ENCODE peak calls at places on chromosomes 11 and 22, in four cellular contexts. K is lung, R is heart right ventricle, P is OCI-LY7. X is an unnamed sample.

GRCh38 chr22:42152661-42153270 is 22.2 kb upstream of the CYP2D6 start:
- DNase-seq in K (no peak), R (no peak), P (no peak), X (no peak)

GRCh38 chr22:42814215-42814614 is 42.9 kb downstream of the ARFGAP3 start:
- DNase-seq in R (no peak), K (peak; percentile 22), P (no peak), X (no peak)

GRCh38 chr11:133518702-133519264 is 13.5 kb downstream of the OPCML start:
- DNase-seq in R (no peak), K (no peak), P (no peak), X (no peak)

GRCh38 chr22:27420817-27421361 is 380.7 kb downstream of the MN1 start:
- DNase-seq in R (peak; percentile 74), P (no peak), K (peak; percentile 65), X (no peak)

GRCh38 chr11:95418916-95419315 is 187.9 kb upstream of the SESN3 start:
- DNase-seq in P (no peak), R (no peak), K (no peak), X (no peak)

GRCh38 chr11:27839226-27839913 is 139.1 kb upstream of the BDNF start:
- DNase-seq in R (no peak), K (no peak), P (peak; percentile 18), X (no peak)

GRCh38 chr22:22893891-22894739 is 6.5 kb downstream of the IGLL5 start:
- DNase-seq in R (no peak), K (no peak), P (peak; percentile 48), X (no peak)

GRCh38 chr11:85855341-85855656 is at the start of gene CCDC83:
- DNase-seq in K (no peak), R (no peak), P (no peak), X (no peak)

GRCh38 chr11:78284261-78284660 is 95.5 kb downstream of the USP35 start:
- DNase-seq in K (no peak), R (no peak), P (no peak), X (no peak)

GRCh38 chr11:834371-835316 is 1.9 kb downstream of the CD151 start:
- DNase-seq in P (no peak), K (peak; percentile 81), R (peak; percentile 82), X (no peak)

GRCh38 chr11:100550910-100551309 is 136.2 kb upstream of the ARHGAP42 start:
- DNase-seq in K (no peak), R (no peak), P (no peak), X (no peak)

GRCh38 chr22:20023214-20023613 is 2.3 kb downstream of the TANGO2 start:
- DNase-seq in K (no peak), P (no peak), R (no peak), X (no peak)

GRCh38 chr11:86244063-86244521 is 461 bp upstream of the EED start:
- DNase-seq in K (peak; percentile 91), R (peak; percentile 86), P (peak; percentile 92), X (peak; percentile 87)

GRCh38 chr11:9250139-9250582 is 15.0 kb downstream of the DENND5A start:
- DNase-seq in P (no peak), R (no peak), K (no peak), X (peak; percentile 35)

GRCh38 chr11:34599406-34599901 is 21.4 kb upstream of the EHF start:
- DNase-seq in K (no peak), R (no peak), P (no peak), X (no peak)

GRCh38 chr11:2507945-2508749 is 63.3 kb downstream of the KCNQ1 start:
- DNase-seq in P (no peak), R (no peak), K (peak; percentile 17), X (no peak)

GRCh38 chr11:48103621-48104561 is 112.7 kb upstream of the OR4B1 start:
- DNase-seq in R (no peak), K (no peak), P (no peak), X (peak; percentile 12)

GRCh38 chr11:33642461-33643166 is 58.0 kb downstream of the C11orf91 start:
- DNase-seq in P (no peak), R (no peak), K (peak; percentile 13), X (no peak)

GRCh38 chr11:110425751-110426545 is 3.8 kb upstream of the FDX1 start:
- DNase-seq in K (no peak), P (no peak), R (no peak), X (no peak)

GRCh38 chr11:75272391-75272790 is 31.8 kb downstream of the TPBGL start:
- DNase-seq in K (no peak), P (no peak), R (no peak), X (no peak)

GRCh38 chr22:36319595-36320497 is 66.9 kb downstream of the APOL1 start:
- DNase-seq in P (no peak), R (no peak), K (no peak), X (no peak)

GRCh38 chr11:12755510-12755909 is 81.3 kb downstream of the TEAD1 start:
- DNase-seq in R (no peak), K (no peak), P (no peak), X (no peak)

GRCh38 chr11:33616552-33616951 is 84.1 kb downstream of the C11orf91 start:
- DNase-seq in K (no peak), R (no peak), P (no peak), X (no peak)

GRCh38 chr11:11170352-11171084 is 182.5 kb downstream of the CSNK2A3 start:
- DNase-seq in K (no peak), R (no peak), P (no peak), X (no peak)

GRCh38 chr11:109000531-109000930 is 335.7 kb downstream of the DDX10 start:
- DNase-seq in K (no peak), R (no peak), P (no peak), X (no peak)

GRCh38 chr11:9862981-9863380 is 199.1 kb downstream of the SWAP70 start:
- DNase-seq in R (no peak), K (no peak), P (no peak), X (no peak)

GRCh38 chr22:42164901-42165300 is 34.3 kb upstream of the CYP2D6 start:
- DNase-seq in P (no peak), K (no peak), R (no peak), X (no peak)

GRCh38 chr11:48055292-48056132 is 75.2 kb downstream of the PTPRJ start:
- DNase-seq in P (peak; percentile 71), K (peak; percentile 48), R (no peak), X (no peak)

GRCh38 chr11:35794850-35795249 is 132.3 kb downstream of the TRIM44 start:
- DNase-seq in P (no peak), K (no peak), R (no peak), X (no peak)

GRCh38 chr11:130223291-130223971 is 63.8 kb downstream of the ST14 start:
- DNase-seq in R (no peak), P (no peak), K (no peak), X (no peak)

GRCh38 chr22:41009222-41009948 is 58.2 kb downstream of the RBX1 start:
- DNase-seq in K (no peak), R (no peak), P (no peak), X (no peak)

GRCh38 chr22:24232725-24233124 is 12.2 kb downstream of the GGT5 start:
- DNase-seq in K (no peak), P (no peak), R (no peak), X (no peak)

GRCh38 chr22:24232124-24232523 is 12.8 kb downstream of the GGT5 start:
- DNase-seq in P (no peak), R (no peak), K (no peak), X (no peak)

GRCh38 chr22:24233235-24233634 is 11.6 kb downstream of the GGT5 start:
- DNase-seq in K (no peak), R (no peak), P (no peak), X (no peak)

GRCh38 chr22:24231706-24232105 is 13.2 kb downstream of the GGT5 start:
- DNase-seq in K (no peak), P (no peak), R (no peak), X (no peak)

GRCh38 chr22:24230911-24231656 is 13.8 kb downstream of the GGT5 start:
- DNase-seq in P (peak; percentile 61), R (peak; percentile 62), K (peak; percentile 65), X (peak; percentile 82)
- TF ChIP-seq CTCF in P (peak; percentile 69), R (peak; percentile 27), K (no peak), X (peak; percentile 47)

DNA sequence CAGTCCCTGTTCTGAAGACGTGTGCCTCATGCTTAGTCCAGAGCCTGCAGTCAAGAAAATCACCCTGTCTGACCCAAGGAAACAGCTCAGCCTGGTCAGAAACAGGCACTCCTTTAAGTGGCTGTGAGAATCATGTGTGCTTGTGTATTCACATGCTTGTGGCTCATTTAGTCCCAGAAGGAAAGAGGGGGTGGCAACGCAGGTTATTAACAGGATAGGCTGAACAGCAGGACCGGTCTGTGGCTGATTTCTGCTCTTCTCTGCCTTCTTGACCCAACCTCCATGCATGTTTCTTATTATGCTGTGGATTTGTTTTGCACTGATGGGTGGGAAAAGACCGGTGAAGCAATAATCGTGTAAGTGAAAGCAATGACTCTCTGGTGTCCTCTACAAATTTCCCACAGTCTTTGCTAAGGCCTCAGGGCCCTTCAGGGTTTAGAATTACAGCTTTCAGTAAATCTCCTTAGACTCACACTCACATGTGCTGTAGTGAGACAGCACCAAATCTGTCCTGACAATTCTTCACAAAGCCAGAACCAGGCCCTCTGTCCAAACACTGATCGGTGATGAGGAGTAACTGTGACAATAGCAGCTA is 288.1 kb downstream of the ETS1 start:
- DNase-seq in K (no peak), R (no peak), P (no peak), X (no peak)
- H3K4me1 ChIP-seq in K (peaks cover 9% of the 10 kb centered on the region), R (peaks cover 65% of the 10 kb centered on the region), P (peaks cover 16% of the 10 kb centered on the region), X (no peaks in the 10 kb centered on the region)

DNA sequence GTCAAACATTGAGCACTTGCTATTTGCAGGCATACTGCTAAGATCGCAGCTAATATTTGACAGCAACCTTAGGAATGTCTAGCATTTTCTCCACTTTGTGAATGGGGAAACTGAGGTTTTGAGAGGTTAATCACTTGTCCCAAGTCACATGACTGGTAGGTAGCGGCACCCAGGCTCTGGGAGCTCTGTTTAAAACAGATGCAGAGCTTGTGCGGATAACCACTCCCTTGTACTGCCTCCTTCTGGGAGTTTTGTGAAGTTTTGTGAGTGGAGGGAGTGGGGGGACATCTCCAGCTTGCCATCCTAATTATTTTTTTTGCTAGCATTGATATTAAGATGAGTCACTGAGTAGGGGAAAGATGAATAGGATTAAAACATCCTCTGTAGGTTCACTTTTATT is 134.7 kb downstream of the GRIK4 start:
- DNase-seq in P (no peak), R (no peak), K (no peak), X (no peak)
- H3K4me3 ChIP-seq in P (no peak overlapping the region), R (no peak overlapping the region), K (no peak overlapping the region), X (no peak overlapping the region)

GRCh38 chr11:81237139-81237538 is 1496.5 kb downstream of the FAM181B start:
- DNase-seq in R (no peak), K (no peak), P (peak; percentile 19), X (no peak)
- TF ChIP-seq CTCF in R (peak; percentile 60), K (no peak), P (peak; percentile 66), X (peak; percentile 82)

DNA sequence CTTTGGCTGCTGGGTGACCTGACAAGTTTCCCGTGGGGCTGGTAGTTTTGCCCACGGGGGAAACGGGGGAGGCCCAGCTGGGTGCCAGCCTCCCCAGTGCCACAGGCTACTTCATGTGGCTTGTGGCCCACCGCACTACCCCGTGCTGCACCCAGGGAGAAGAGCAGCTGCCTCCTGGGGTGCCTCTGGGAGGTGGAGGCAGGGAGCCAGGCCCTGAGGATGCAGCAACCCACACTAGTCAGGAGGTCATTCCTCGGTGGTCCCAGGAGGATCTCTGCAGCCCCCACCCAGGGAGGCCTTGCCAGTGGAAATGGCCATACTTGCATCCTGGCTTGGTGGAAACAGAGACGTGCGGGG is 3.5 kb downstream of the PIM3 start:
- DNase-seq in K (peak; percentile 30), R (peak; percentile 17), P (no peak), X (no peak)
- H3K4me1 ChIP-seq in K (peaks cover 20% of the 10 kb centered on the region), R (peaks cover 70% of the 10 kb centered on the region), P (peaks cover 52% of the 10 kb centered on the region), X (peaks cover 41% of the 10 kb centered on the region)

X was measured in Peyer's patch.